ENCODE peak calls at places on chromosomes 16 and 17, in four cellular contexts. One of them, this sample, is unnamed.

GRCh38 chr17:72474740-72475477 is 354.1 kb downstream of the SOX9 start:
- DNase-seq in CD8-positive, alpha-beta memory T cell: no peak
- DNase-seq in endothelial cell: no peak
- DNase-seq in stimulated activated CD4-positive, alpha-beta T cell treated with anti-CD3 and anti-CD28 coated beads, Interleukin-15, amount 100 ng/mL, for 1 hour: no peak
- DNase-seq in this sample: peak

GRCh38 chr17:66661411-66661843 is 173.5 kb upstream of the CACNG5 start:
- DNase-seq in endothelial cell: no peak
- DNase-seq in stimulated activated CD4-positive, alpha-beta T cell treated with anti-CD3 and anti-CD28 coated beads, Interleukin-15, amount 100 ng/mL, for 1 hour: no peak
- DNase-seq in CD8-positive, alpha-beta memory T cell: no peak
- DNase-seq in this sample: no peak

GRCh38 chr17:8887834-8888703 is 20.6 kb upstream of the PIK3R6 start:
- DNase-seq in CD8-positive, alpha-beta memory T cell: no peak
- DNase-seq in endothelial cell: peak
- DNase-seq in stimulated activated CD4-positive, alpha-beta T cell treated with anti-CD3 and anti-CD28 coated beads, Interleukin-15, amount 100 ng/mL, for 1 hour: no peak
- DNase-seq in this sample: no peak

GRCh38 chr17:55691666-55692065 is 31.0 kb downstream of the TMEM100 start:
- DNase-seq in CD8-positive, alpha-beta memory T cell: no peak
- DNase-seq in endothelial cell: no peak
- DNase-seq in stimulated activated CD4-positive, alpha-beta T cell treated with anti-CD3 and anti-CD28 coated beads, Interleukin-15, amount 100 ng/mL, for 1 hour: no peak
- DNase-seq in this sample: peak

GRCh38 chr16:58187092-58187491 is 10.8 kb downstream of the CSNK2A2 start:
- DNase-seq in endothelial cell: no peak
- DNase-seq in CD8-positive, alpha-beta memory T cell: no peak
- DNase-seq in stimulated activated CD4-positive, alpha-beta T cell treated with anti-CD3 and anti-CD28 coated beads, Interleukin-15, amount 100 ng/mL, for 1 hour: no peak
- DNase-seq in this sample: no peak

GRCh38 chr17:50170662-50171370 is 5.0 kb downstream of the SGCA start:
- DNase-seq in CD8-positive, alpha-beta memory T cell: no peak
- DNase-seq in endothelial cell: no peak
- DNase-seq in stimulated activated CD4-positive, alpha-beta T cell treated with anti-CD3 and anti-CD28 coated beads, Interleukin-15, amount 100 ng/mL, for 1 hour: no peak
- DNase-seq in this sample: no peak

GRCh38 chr16:6704306-6704705 is 628.3 kb upstream of the RBFOX1 start:
- DNase-seq in CD8-positive, alpha-beta memory T cell: no peak
- DNase-seq in stimulated activated CD4-positive, alpha-beta T cell treated with anti-CD3 and anti-CD28 coated beads, Interleukin-15, amount 100 ng/mL, for 1 hour: no peak
- DNase-seq in endothelial cell: no peak
- DNase-seq in this sample: no peak

GRCh38 chr16:62363451-62363850 is 327.2 kb upstream of the CDH8 start:
- DNase-seq in endothelial cell: no peak
- DNase-seq in CD8-positive, alpha-beta memory T cell: no peak
- DNase-seq in stimulated activated CD4-positive, alpha-beta T cell treated with anti-CD3 and anti-CD28 coated beads, Interleukin-15, amount 100 ng/mL, for 1 hour: no peak
- DNase-seq in this sample: no peak

GRCh38 chr17:78500806-78501205 is 76.4 kb downstream of the DNAH17 start:
- DNase-seq in endothelial cell: no peak
- DNase-seq in stimulated activated CD4-positive, alpha-beta T cell treated with anti-CD3 and anti-CD28 coated beads, Interleukin-15, amount 100 ng/mL, for 1 hour: no peak
- DNase-seq in CD8-positive, alpha-beta memory T cell: no peak
- DNase-seq in this sample: no peak

GRCh38 chr16:78931267-78932060 is 669.1 kb downstream of the MAF start:
- DNase-seq in endothelial cell: no peak
- DNase-seq in stimulated activated CD4-positive, alpha-beta T cell treated with anti-CD3 and anti-CD28 coated beads, Interleukin-15, amount 100 ng/mL, for 1 hour: no peak
- DNase-seq in CD8-positive, alpha-beta memory T cell: no peak
- DNase-seq in this sample: no peak

GRCh38 chr17:69533481-69534234 is 119.2 kb downstream of the MAP2K6 start:
- DNase-seq in stimulated activated CD4-positive, alpha-beta T cell treated with anti-CD3 and anti-CD28 coated beads, Interleukin-15, amount 100 ng/mL, for 1 hour: no peak
- DNase-seq in endothelial cell: no peak
- DNase-seq in CD8-positive, alpha-beta memory T cell: no peak
- DNase-seq in this sample: no peak

GRCh38 chr17:81160747-81161453 is 4.4 kb upstream of the PVALEF start:
- DNase-seq in endothelial cell: no peak
- DNase-seq in CD8-positive, alpha-beta memory T cell: no peak
- DNase-seq in stimulated activated CD4-positive, alpha-beta T cell treated with anti-CD3 and anti-CD28 coated beads, Interleukin-15, amount 100 ng/mL, for 1 hour: no peak
- DNase-seq in this sample: peak

GRCh38 chr17:54891176-54891821 is 9.4 kb upstream of the TOM1L1 start:
- DNase-seq in endothelial cell: peak
- DNase-seq in CD8-positive, alpha-beta memory T cell: no peak
- DNase-seq in stimulated activated CD4-positive, alpha-beta T cell treated with anti-CD3 and anti-CD28 coated beads, Interleukin-15, amount 100 ng/mL, for 1 hour: no peak
- DNase-seq in this sample: peak

GRCh38 chr17:7587420-7587786 is 2.5 kb downstream of the SOX15 start:
- DNase-seq in stimulated activated CD4-positive, alpha-beta T cell treated with anti-CD3 and anti-CD28 coated beads, Interleukin-15, amount 100 ng/mL, for 1 hour: no peak
- DNase-seq in CD8-positive, alpha-beta memory T cell: no peak
- DNase-seq in endothelial cell: no peak
- DNase-seq in this sample: no peak

GRCh38 chr16:49921791-49922456 is 66.0 kb upstream of the ZNF423 start:
- DNase-seq in endothelial cell: peak
- DNase-seq in stimulated activated CD4-positive, alpha-beta T cell treated with anti-CD3 and anti-CD28 coated beads, Interleukin-15, amount 100 ng/mL, for 1 hour: peak
- DNase-seq in CD8-positive, alpha-beta memory T cell: no peak
- DNase-seq in this sample: peak

GRCh38 chr17:81094744-81095607 is 60.0 kb downstream of the BAIAP2 start:
- DNase-seq in stimulated activated CD4-positive, alpha-beta T cell treated with anti-CD3 and anti-CD28 coated beads, Interleukin-15, amount 100 ng/mL, for 1 hour: peak
- DNase-seq in endothelial cell: peak
- DNase-seq in CD8-positive, alpha-beta memory T cell: peak
- DNase-seq in this sample: peak

GRCh38 chr16:84854759-84855158 is 35.0 kb downstream of the CRISPLD2 start:
- DNase-seq in stimulated activated CD4-positive, alpha-beta T cell treated with anti-CD3 and anti-CD28 coated beads, Interleukin-15, amount 100 ng/mL, for 1 hour: no peak
- DNase-seq in CD8-positive, alpha-beta memory T cell: no peak
- DNase-seq in endothelial cell: no peak
- DNase-seq in this sample: no peak

GRCh38 chr17:77577491-77577890 is 381.0 kb upstream of the TNRC6C start:
- DNase-seq in CD8-positive, alpha-beta memory T cell: no peak
- DNase-seq in endothelial cell: no peak
- DNase-seq in stimulated activated CD4-positive, alpha-beta T cell treated with anti-CD3 and anti-CD28 coated beads, Interleukin-15, amount 100 ng/mL, for 1 hour: no peak
- DNase-seq in this sample: no peak

GRCh38 chr16:66899310-66899944 is 19.1 kb downstream of the PDP2 start:
- DNase-seq in stimulated activated CD4-positive, alpha-beta T cell treated with anti-CD3 and anti-CD28 coated beads, Interleukin-15, amount 100 ng/mL, for 1 hour: no peak
- DNase-seq in CD8-positive, alpha-beta memory T cell: no peak
- DNase-seq in endothelial cell: no peak
- DNase-seq in this sample: no peak

GRCh38 chr16:68372381-68372720 is 61.5 kb downstream of the PRMT7 start:
- DNase-seq in endothelial cell: no peak
- DNase-seq in stimulated activated CD4-positive, alpha-beta T cell treated with anti-CD3 and anti-CD28 coated beads, Interleukin-15, amount 100 ng/mL, for 1 hour: no peak
- DNase-seq in CD8-positive, alpha-beta memory T cell: no peak
- DNase-seq in this sample: no peak

GRCh38 chr16:89473791-89474414 is 16.5 kb downstream of the ANKRD11 start:
- DNase-seq in endothelial cell: no peak
- DNase-seq in stimulated activated CD4-positive, alpha-beta T cell treated with anti-CD3 and anti-CD28 coated beads, Interleukin-15, amount 100 ng/mL, for 1 hour: no peak
- DNase-seq in CD8-positive, alpha-beta memory T cell: no peak
- DNase-seq in this sample: no peak

GRCh38 chr17:63032141-63032540 is 66.1 kb downstream of the TANC2 start:
- DNase-seq in endothelial cell: no peak
- DNase-seq in CD8-positive, alpha-beta memory T cell: no peak
- DNase-seq in stimulated activated CD4-positive, alpha-beta T cell treated with anti-CD3 and anti-CD28 coated beads, Interleukin-15, amount 100 ng/mL, for 1 hour: no peak
- DNase-seq in this sample: no peak

GRCh38 chr16:87541004-87541881 is 48.4 kb upstream of the ZCCHC14 start:
- DNase-seq in stimulated activated CD4-positive, alpha-beta T cell treated with anti-CD3 and anti-CD28 coated beads, Interleukin-15, amount 100 ng/mL, for 1 hour: no peak
- DNase-seq in endothelial cell: no peak
- DNase-seq in CD8-positive, alpha-beta memory T cell: no peak
- DNase-seq in this sample: no peak

GRCh38 chr16:53849585-53849984 is 145.6 kb downstream of the FTO start:
- DNase-seq in endothelial cell: no peak
- DNase-seq in CD8-positive, alpha-beta memory T cell: no peak
- DNase-seq in stimulated activated CD4-positive, alpha-beta T cell treated with anti-CD3 and anti-CD28 coated beads, Interleukin-15, amount 100 ng/mL, for 1 hour: no peak
- DNase-seq in this sample: no peak

GRCh38 chr16:26736084-26736483 is 330.6 kb upstream of the C16orf82 start:
- DNase-seq in stimulated activated CD4-positive, alpha-beta T cell treated with anti-CD3 and anti-CD28 coated beads, Interleukin-15, amount 100 ng/mL, for 1 hour: no peak
- DNase-seq in endothelial cell: no peak
- DNase-seq in CD8-positive, alpha-beta memory T cell: no peak
- DNase-seq in this sample: no peak

GRCh38 chr17:11506635-11507034 is 91.6 kb upstream of the DNAH9 start:
- DNase-seq in stimulated activated CD4-positive, alpha-beta T cell treated with anti-CD3 and anti-CD28 coated beads, Interleukin-15, amount 100 ng/mL, for 1 hour: no peak
- DNase-seq in endothelial cell: no peak
- DNase-seq in CD8-positive, alpha-beta memory T cell: no peak
- DNase-seq in this sample: no peak

GRCh38 chr16:70267516-70267915 is 15.8 kb upstream of the EXOSC6 start:
- DNase-seq in stimulated activated CD4-positive, alpha-beta T cell treated with anti-CD3 and anti-CD28 coated beads, Interleukin-15, amount 100 ng/mL, for 1 hour: no peak
- DNase-seq in CD8-positive, alpha-beta memory T cell: no peak
- DNase-seq in endothelial cell: peak
- DNase-seq in this sample: peak

GRCh38 chr16:54954220-54954619 is 23.6 kb downstream of the IRX5 start:
- DNase-seq in stimulated activated CD4-positive, alpha-beta T cell treated with anti-CD3 and anti-CD28 coated beads, Interleukin-15, amount 100 ng/mL, for 1 hour: no peak
- DNase-seq in endothelial cell: no peak
- DNase-seq in CD8-positive, alpha-beta memory T cell: no peak
- DNase-seq in this sample: no peak

GRCh38 chr16:85353839-85354622 is 241.8 kb upstream of the CIBAR2 start:
- DNase-seq in CD8-positive, alpha-beta memory T cell: no peak
- DNase-seq in endothelial cell: no peak
- DNase-seq in stimulated activated CD4-positive, alpha-beta T cell treated with anti-CD3 and anti-CD28 coated beads, Interleukin-15, amount 100 ng/mL, for 1 hour: no peak
- DNase-seq in this sample: no peak

GRCh38 chr16:67294171-67294757 is 14.9 kb downstream of the PLEKHG4 start:
- DNase-seq in stimulated activated CD4-positive, alpha-beta T cell treated with anti-CD3 and anti-CD28 coated beads, Interleukin-15, amount 100 ng/mL, for 1 hour: no peak
- DNase-seq in endothelial cell: no peak
- DNase-seq in CD8-positive, alpha-beta memory T cell: no peak
- DNase-seq in this sample: no peak

GRCh38 chr16:16162591-16162990 is 60.7 kb downstream of the ABCC6 start:
- DNase-seq in stimulated activated CD4-positive, alpha-beta T cell treated with anti-CD3 and anti-CD28 coated beads, Interleukin-15, amount 100 ng/mL, for 1 hour: no peak
- DNase-seq in CD8-positive, alpha-beta memory T cell: no peak
- DNase-seq in endothelial cell: no peak
- DNase-seq in this sample: no peak

GRCh38 chr17:41620583-41621434 is 3.6 kb downstream of the KRT17 start:
- DNase-seq in endothelial cell: no peak
- DNase-seq in stimulated activated CD4-positive, alpha-beta T cell treated with anti-CD3 and anti-CD28 coated beads, Interleukin-15, amount 100 ng/mL, for 1 hour: no peak
- DNase-seq in CD8-positive, alpha-beta memory T cell: no peak
- DNase-seq in this sample: peak

GRCh38 chr16:3641801-3642396 is 12.6 kb upstream of the DNASE1 start:
- DNase-seq in stimulated activated CD4-positive, alpha-beta T cell treated with anti-CD3 and anti-CD28 coated beads, Interleukin-15, amount 100 ng/mL, for 1 hour: no peak
- DNase-seq in endothelial cell: no peak
- DNase-seq in CD8-positive, alpha-beta memory T cell: no peak
- DNase-seq in this sample: no peak

GRCh38 chr17:20246692-20247091 is 220.6 kb downstream of the LGALS9B start:
- DNase-seq in endothelial cell: no peak
- DNase-seq in CD8-positive, alpha-beta memory T cell: no peak
- DNase-seq in stimulated activated CD4-positive, alpha-beta T cell treated with anti-CD3 and anti-CD28 coated beads, Interleukin-15, amount 100 ng/mL, for 1 hour: no peak
- DNase-seq in this sample: no peak

GRCh38 chr16:72429566-72430160 is 257.7 kb upstream of the PMFBP1 start:
- DNase-seq in stimulated activated CD4-positive, alpha-beta T cell treated with anti-CD3 and anti-CD28 coated beads, Interleukin-15, amount 100 ng/mL, for 1 hour: no peak
- DNase-seq in endothelial cell: no peak
- DNase-seq in CD8-positive, alpha-beta memory T cell: no peak
- DNase-seq in this sample: no peak

GRCh38 chr17:76271669-76272540 is 6.8 kb downstream of the UBALD2 start:
- DNase-seq in endothelial cell: peak
- DNase-seq in CD8-positive, alpha-beta memory T cell: peak
- DNase-seq in stimulated activated CD4-positive, alpha-beta T cell treated with anti-CD3 and anti-CD28 coated beads, Interleukin-15, amount 100 ng/mL, for 1 hour: peak
- DNase-seq in this sample: no peak

GRCh38 chr17:46032909-46033308 is 33.9 kb downstream of the STH start:
- DNase-seq in CD8-positive, alpha-beta memory T cell: no peak
- DNase-seq in endothelial cell: no peak
- DNase-seq in stimulated activated CD4-positive, alpha-beta T cell treated with anti-CD3 and anti-CD28 coated beads, Interleukin-15, amount 100 ng/mL, for 1 hour: no peak
- DNase-seq in this sample: no peak

GRCh38 chr17:2049333-2050245 is 5.3 kb upstream of the HIC1 start:
- DNase-seq in CD8-positive, alpha-beta memory T cell: peak
- DNase-seq in stimulated activated CD4-positive, alpha-beta T cell treated with anti-CD3 and anti-CD28 coated beads, Interleukin-15, amount 100 ng/mL, for 1 hour: peak
- DNase-seq in endothelial cell: peak
- DNase-seq in this sample: peak

GRCh38 chr17:56269998-56270397 is 116.7 kb downstream of the ANKFN1 start:
- DNase-seq in stimulated activated CD4-positive, alpha-beta T cell treated with anti-CD3 and anti-CD28 coated beads, Interleukin-15, amount 100 ng/mL, for 1 hour: no peak
- DNase-seq in endothelial cell: no peak
- DNase-seq in CD8-positive, alpha-beta memory T cell: no peak
- DNase-seq in this sample: no peak

This sample was measured in BE2C.